ENCODE peak calls at places on chromosomes 2 and 18, in seven cellular contexts. O is body of pancreas, H is OCI-LY7, L is NCI-H1436, A is substantia nigra, Q is astrocyte of the spinal cord, U is astrocyte. X is an unnamed sample.

GRCh38 chr18:9823805-9824473 is 61.8 kb upstream of the TXNDC2 start:
- DNase-seq in L (no peak), Q (peak), O (no peak), A (no peak), U (peak), H (no peak), X (no peak)

GRCh38 chr2:159106105-159106504 is 137.7 kb downstream of the TANC1 start:
- DNase-seq in H (no peak), L (no peak), A (no peak), Q (no peak), U (peak), O (no peak), X (no peak)

GRCh38 chr2:16745466-16745865 is 79.8 kb upstream of the CYRIA start:
- DNase-seq in H (no peak), L (no peak), Q (no peak), A (no peak), U (no peak), O (no peak), X (no peak)

GRCh38 chr2:204691911-204692510 is 146.7 kb downstream of the PARD3B start:
- DNase-seq in U (peak), H (peak), L (peak), Q (peak), A (no peak), O (peak), X (peak)

GRCh38 chr2:45315881-45316280 is 295.2 kb downstream of the SRBD1 start:
- DNase-seq in A (no peak), H (no peak), O (no peak), Q (peak), L (no peak), U (peak), X (no peak)

GRCh38 chr2:159973325-159973724 is 89.1 kb downstream of the PLA2R1 start:
- DNase-seq in A (no peak), Q (no peak), U (no peak), L (no peak), O (no peak), H (no peak), X (no peak)

GRCh38 chr2:47016172-47016913 is 100.7 kb upstream of the MCFD2 start:
- DNase-seq in A (no peak), O (no peak), H (no peak), U (peak), Q (peak), L (no peak), X (no peak)

GRCh38 chr2:239926587-239927234 is 98.4 kb downstream of the NDUFA10 start:
- DNase-seq in H (no peak), O (no peak), A (no peak), L (no peak), U (peak), Q (no peak), X (no peak)

GRCh38 chr2:188678921-188679320 is 295.3 kb upstream of the COL3A1 start:
- DNase-seq in H (no peak), O (no peak), Q (peak), A (no peak), U (peak), L (no peak), X (no peak)

GRCh38 chr18:21853020-21853419 is 112.4 kb downstream of the MIB1 start:
- DNase-seq in L (no peak), A (no peak), Q (peak), H (peak), U (peak), O (no peak), X (no peak)

GRCh38 chr18:33596178-33596854 is 18.3 kb downstream of the ASXL3 start:
- DNase-seq in U (peak), A (no peak), H (no peak), Q (peak), L (no peak), O (no peak), X (no peak)

GRCh38 chr18:68992719-68993482 is 195.0 kb downstream of the CCDC102B start:
- DNase-seq in L (no peak), O (no peak), U (no peak), Q (no peak), H (no peak), A (no peak), X (no peak)

GRCh38 chr2:7738596-7738995 is 821.4 kb downstream of the RNF144A start:
- DNase-seq in L (no peak), H (no peak), A (no peak), O (no peak), U (no peak), Q (no peak), X (no peak)

X was measured in NCI-H1930.